ENCODE peak calls at places on chromosomes 7 and 10, in eight cellular contexts. V, X, N, M, Q, L, G and A are unnamed samples.

GRCh38 chr10:78218833-78219490 is 185.3 kb downstream of the RPS24 start:
- DNase-seq in L (no peak), M (no peak), G (no peak), X (no peak), V (no peak), Q (no peak), N (no peak), A (no peak)

GRCh38 chr7:43430412-43430811 is 152.5 kb upstream of the STK17A start:
- DNase-seq in M (no peak), L (no peak), V (no peak), Q (peak; percentile 1), G (no peak), X (no peak), N (no peak), A (no peak)

GRCh38 chr7:100567751-100568175 is 5.9 kb downstream of the SAP25 start:
- DNase-seq in X (no peak), G (no peak), L (no peak), Q (no peak), N (no peak), M (no peak), V (no peak), A (no peak)

GRCh38 chr7:135317676-135318326 is 84.2 kb downstream of the STRA8 start:
- DNase-seq in N (no peak), V (no peak), G (no peak), Q (peak; percentile 55), X (no peak), M (no peak), L (no peak), A (no peak)

GRCh38 chr10:71582019-71582418 is 137.6 kb downstream of the C10orf105 start:
- DNase-seq in X (no peak), L (no peak), V (no peak), M (peak; percentile 52), Q (peak; percentile 30), G (peak; percentile 51), N (peak; percentile 88), A (no peak)

GRCh38 chr10:3554121-3554522 is 230.9 kb downstream of the KLF6 start:
- DNase-seq in N (no peak), V (no peak), X (no peak), G (no peak), L (no peak), Q (no peak), M (no peak), A (no peak)

GRCh38 chr7:90520484-90520883 is 51.0 kb downstream of the PTTG1IP2 start:
- DNase-seq in Q (peak; percentile 21), L (no peak), M (no peak), X (no peak), N (peak; percentile 2), G (no peak), V (no peak), A (no peak)

GRCh38 chr10:72056113-72056512 is 32.2 kb downstream of the SPOCK2 start:
- DNase-seq in Q (no peak), X (no peak), V (no peak), M (no peak), N (no peak), L (no peak), G (no peak), A (no peak)

GRCh38 chr10:17590969-17591645 is 26.1 kb downstream of the HACD1 start:
- DNase-seq in L (no peak), G (no peak), Q (no peak), N (no peak), X (no peak), M (no peak), V (no peak), A (no peak)

GRCh38 chr10:131799429-131799828 is 101.4 kb upstream of the PPP2R2D start:
- DNase-seq in N (no peak), M (no peak), G (no peak), X (no peak), L (no peak), Q (no peak), V (no peak), A (no peak)

GRCh38 chr10:14971867-14972448 is 12.8 kb downstream of the MEIG1 start:
- DNase-seq in L (no peak), M (peak; percentile 13), X (no peak), V (no peak), G (no peak), Q (peak; percentile 9), N (peak; percentile 39), A (no peak)

GRCh38 chr7:36763084-36763807 is 39.0 kb upstream of the AOAH start:
- DNase-seq in X (no peak), L (no peak), N (peak; percentile 49), Q (no peak), G (no peak), V (no peak), M (peak; percentile 45), A (no peak)

GRCh38 chr10:36280396-36280795 is 638.3 kb upstream of the FZD8 start:
- DNase-seq in N (peak; percentile 44), L (no peak), Q (no peak), M (peak; percentile 35), G (no peak), X (no peak), V (no peak), A (no peak)

GRCh38 chr10:103915794-103916193 is 2.2 kb downstream of the STN1 start:
- DNase-seq in N (no peak), Q (no peak), L (no peak), G (no peak), M (no peak), X (no peak), V (no peak), A (peak; percentile 22)

GRCh38 chr7:45268013-45268412 is 110.4 kb downstream of the RAMP3 start:
- DNase-seq in G (no peak), X (no peak), V (no peak), L (no peak), N (no peak), M (no peak), Q (no peak), A (no peak)

GRCh38 chr10:123796736-123797135 is 94.9 kb downstream of the CPXM2 start:
- DNase-seq in X (peak; percentile 95), G (peak; percentile 7), V (no peak), Q (no peak), N (no peak), L (no peak), M (no peak), A (peak; percentile 4)

GRCh38 chr7:2918406-2918805 is 74.3 kb upstream of the GNA12 start:
- DNase-seq in G (no peak), X (no peak), L (no peak), V (no peak), Q (no peak), M (no peak), N (no peak), A (no peak)

GRCh38 chr7:47482013-47482761 is 99.7 kb downstream of the TNS3 start:
- DNase-seq in G (peak; percentile 56), N (peak; percentile 74), V (peak; percentile 86), Q (peak; percentile 96), X (no peak), M (peak; percentile 92), L (no peak), A (peak; percentile 49)

GRCh38 chr7:47483604-47484273 is 98.2 kb downstream of the TNS3 start:
- DNase-seq in V (no peak), G (no peak), M (peak; percentile 41), N (no peak), Q (peak; percentile 49), X (no peak), L (no peak), A (no peak)

GRCh38 chr7:47485640-47486435 is 96.1 kb downstream of the TNS3 start:
- DNase-seq in L (peak; percentile 50), X (no peak), M (no peak), V (no peak), N (no peak), G (no peak), Q (peak; percentile 29), A (no peak)

GRCh38 chr7:47484923-47485639 is 96.8 kb downstream of the TNS3 start:
- DNase-seq in M (peak; percentile 43), V (no peak), N (no peak), X (no peak), G (no peak), Q (peak; percentile 25), L (no peak), A (no peak)

GRCh38 chr7:47484457-47484856 is 97.5 kb downstream of the TNS3 start:
- DNase-seq in M (no peak), N (no peak), Q (no peak), V (no peak), G (no peak), X (no peak), L (no peak), A (no peak)
- TF ChIP-seq CTCF in M (no peak), N (no peak), Q (no peak), V (no peak), G (no peak), X (no peak), L (no peak), A (no peak)

GRCh38 chr7:8637322-8637721 is 203.9 kb downstream of the NXPH1 start:
- DNase-seq in X (no peak), G (no peak), M (no peak), L (no peak), Q (no peak), N (no peak), V (no peak), A (no peak)
- TF ChIP-seq CTCF in X (no peak), G (no peak), M (no peak), L (no peak), Q (no peak), N (no peak), V (no peak), A (no peak)

DNA sequence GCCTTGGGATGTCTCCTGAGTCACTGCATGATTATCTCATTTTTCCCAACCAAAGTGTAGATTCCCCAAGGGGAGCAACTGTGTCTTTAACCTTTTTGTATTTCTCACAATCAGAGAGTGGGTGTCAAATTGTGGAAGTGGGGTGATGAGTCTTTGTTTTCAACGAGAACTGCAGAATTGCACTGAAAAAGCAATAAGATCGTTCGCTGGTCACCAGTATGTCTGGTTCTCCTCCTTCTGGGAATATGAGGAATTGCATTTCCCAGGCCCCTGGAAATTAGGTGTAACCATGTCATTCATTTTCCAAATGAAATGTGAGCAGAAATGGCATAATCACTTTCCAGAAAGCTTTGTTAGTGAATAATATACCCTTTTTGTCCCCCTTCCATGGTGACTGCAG is 326.9 kb downstream of the GPAM start:
- DNase-seq in L (no peak), N (peak; percentile 2), V (no peak), Q (peak; percentile 65), M (no peak), X (no peak), G (no peak), A (no peak)
- TF ChIP-seq CTCF in L (peak; percentile 9), N (no peak), V (no peak), Q (peak; percentile 77), M (peak; percentile 32), X (no peak), G (no peak), A (no peak)

GRCh38 chr10:128053356-128053755 is 72.9 kb downstream of the MKI67 start:
- DNase-seq in N (no peak), M (no peak), V (no peak), Q (no peak), G (no peak), L (no peak), X (no peak), A (no peak)

GRCh38 chr10:128056303-128057050 is 69.7 kb downstream of the MKI67 start:
- DNase-seq in V (no peak), M (no peak), G (no peak), X (no peak), Q (no peak), N (no peak), L (no peak), A (no peak)

GRCh38 chr10:128054163-128054970 is 71.9 kb downstream of the MKI67 start:
- DNase-seq in N (no peak), Q (no peak), L (no peak), M (no peak), V (peak; percentile 35), X (no peak), G (no peak), A (no peak)

GRCh38 chr10:128052696-128053095 is 73.5 kb downstream of the MKI67 start:
- DNase-seq in N (no peak), V (no peak), G (no peak), Q (no peak), M (no peak), L (no peak), X (no peak), A (no peak)

GRCh38 chr10:128055061-128055868 is 71.0 kb downstream of the MKI67 start:
- DNase-seq in M (no peak), N (no peak), G (no peak), Q (no peak), V (no peak), L (no peak), X (no peak), A (no peak)
- TF ChIP-seq CTCF in M (no peak), N (no peak), G (no peak), Q (no peak), V (no peak), L (no peak), X (no peak), A (no peak)